ENCODE peak calls at places on chromosome 17, in four cellular contexts. J, R, F and M are unnamed samples.

GRCh38 chr17:15892679-15893332 is 52.1 kb upstream of the ADORA2B start:
- DNase-seq in J (no peak), R (peak), F (no peak), M (no peak)

GRCh38 chr17:59154335-59154720 is 658 bp downstream of the SKA2 start:
- DNase-seq in J (no peak), R (peak), F (no peak), M (no peak)

GRCh38 chr17:78082988-78083387 is 45.6 kb downstream of the TMC6 start:
- DNase-seq in J (no peak), R (no peak), F (no peak), M (no peak)

GRCh38 chr17:1783834-1784611 is 22.2 kb downstream of the SERPINF1 start:
- DNase-seq in J (no peak), R (peak), F (no peak), M (peak)

GRCh38 chr17:49968380-49969133 is 433 bp upstream of the DLX4 start:
- DNase-seq in J (peak), R (peak), F (peak), M (peak)

GRCh38 chr17:15261818-15262290 is 3.3 kb downstream of the PMP22 start:
- DNase-seq in J (no peak), R (peak), F (no peak), M (peak)

GRCh38 chr17:7897773-7898172 is 9.2 kb downstream of the CHD3 start:
- DNase-seq in J (no peak), R (peak), F (no peak), M (peak)

GRCh38 chr17:73643012-73643845 is 1.0 kb downstream of the SDK2 start:
- DNase-seq in J (no peak), R (peak), F (peak), M (peak)

GRCh38 chr17:82949984-82950383 is 110.2 kb upstream of the ZNF750 start:
- DNase-seq in J (no peak), R (no peak), F (no peak), M (no peak)

GRCh38 chr17:78979780-78980623 is at the start of gene LGALS3BP:
- DNase-seq in J (peak), R (peak), F (peak), M (peak)

GRCh38 chr17:65892912-65893377 is 299.0 kb downstream of the CEP112 start:
- DNase-seq in J (no peak), R (no peak), F (no peak), M (no peak)

GRCh38 chr17:48030531-48030930 is 7.1 kb downstream of the COPZ2 start:
- DNase-seq in J (no peak), R (no peak), F (no peak), M (no peak)

GRCh38 chr17:61495161-61495857 is 43.1 kb downstream of the TBX4 start:
- DNase-seq in J (no peak), R (no peak), F (no peak), M (no peak)

GRCh38 chr17:35726609-35727460 is 4.6 kb upstream of the RASL10B start:
- DNase-seq in J (no peak), R (no peak), F (no peak), M (peak)

GRCh38 chr17:65514541-65514940 is 46.9 kb downstream of the AXIN2 start:
- DNase-seq in J (no peak), R (no peak), F (no peak), M (no peak)

GRCh38 chr17:41352597-41353366 is 2.2 kb upstream of the KRT33A start:
- DNase-seq in J (no peak), R (no peak), F (no peak), M (no peak)

GRCh38 chr17:64707077-64707591 is 45.0 kb upstream of the SMURF2 start:
- DNase-seq in J (no peak), R (peak), F (no peak), M (no peak)

GRCh38 chr17:28878981-28879380 is 18.6 kb downstream of the FLOT2 start:
- DNase-seq in J (no peak), R (peak), F (no peak), M (peak)